ENCODE peak calls at places on chromosomes 4 and X, in five cellular contexts. C is hypothalamus, U is MV-4-11, J is nephron progenitor cell, P is ureter. X is an unnamed sample.

GRCh38 chr4:147289181-147289580 is 191.7 kb upstream of the EDNRA start:
- DNase-seq in U (no peak), J (no peak), C (no peak), P (no peak), X (no peak)

GRCh38 chr4:24511371-24512063 is 72.8 kb downstream of the DHX15 start:
- DNase-seq in P (no peak), J (no peak), U (no peak), C (no peak), X (no peak)

GRCh38 chrX:291411-291901 is 10.3 kb downstream of the PLCXD1 start:
- DNase-seq in U (no peak), J (no peak), P (peak), C (no peak), X (no peak)

GRCh38 chr4:138341739-138342415 is 99.7 kb upstream of the SLC7A11 start:
- DNase-seq in J (no peak), C (no peak), P (no peak), U (peak), X (no peak)

GRCh38 chrX:131987252-131987651 is 35.9 kb upstream of the STK26 start:
- DNase-seq in P (no peak), U (peak), J (no peak), C (no peak), X (no peak)

GRCh38 chr4:168636506-168637176 is 139.8 kb downstream of the PALLD start:
- DNase-seq in P (no peak), U (no peak), C (no peak), J (no peak), X (no peak)

GRCh38 chrX:78650906-78651437 is 8.2 kb downstream of the RTL3 start:
- DNase-seq in C (no peak), P (no peak), U (peak), J (no peak), X (no peak)

GRCh38 chr4:36324808-36325207 is 43.4 kb downstream of the DTHD1 start:
- DNase-seq in U (no peak), P (no peak), J (no peak), C (no peak), X (no peak)

GRCh38 chrX:953879-954482 is 258.5 kb downstream of the CRLF2 start:
- DNase-seq in P (peak), U (no peak), C (no peak), J (no peak), X (no peak)

GRCh38 chr4:126265880-126266279 is 951.1 kb downstream of the FAT4 start:
- DNase-seq in U (no peak), C (no peak), J (no peak), P (no peak), X (no peak)

GRCh38 chr4:48197643-48198237 is 63.7 kb upstream of the TXK start:
- DNase-seq in C (no peak), P (no peak), U (no peak), J (no peak), X (no peak)

GRCh38 chrX:154012336-154012991 is 7.2 kb downstream of the IRAK1 start:
- DNase-seq in P (no peak), U (no peak), C (peak), J (no peak), X (no peak)

GRCh38 chr4:168612435-168613139 is 115.7 kb downstream of the PALLD start:
- DNase-seq in P (no peak), U (no peak), J (no peak), C (no peak), X (no peak)

GRCh38 chr4:177596035-177596434 is 153.8 kb upstream of the AGA start:
- DNase-seq in U (peak), J (no peak), C (no peak), P (peak), X (no peak)

GRCh38 chr4:107380190-107380589 is 339.8 kb downstream of the PAPSS1 start:
- DNase-seq in J (no peak), P (no peak), C (no peak), U (no peak), X (no peak)

GRCh38 chrX:39953879-39954278 is 143.9 kb downstream of the BCOR start:
- DNase-seq in P (peak), J (no peak), U (no peak), C (no peak), X (no peak)

GRCh38 chrX:11724122-11725017 is 33.7 kb upstream of the MSL3 start:
- DNase-seq in U (peak), C (no peak), P (no peak), J (peak), X (no peak)

GRCh38 chrX:5916945-5917344 is 311.7 kb downstream of the NLGN4X start:
- DNase-seq in P (no peak), C (no peak), U (no peak), J (no peak), X (no peak)

GRCh38 chr4:82005153-82005552 is 368.6 kb downstream of the HNRNPD start:
- DNase-seq in P (no peak), C (no peak), U (no peak), J (no peak), X (no peak)

GRCh38 chrX:80576815-80577533 is 156.7 kb downstream of the TENT5D start:
- DNase-seq in P (no peak), J (no peak), U (no peak), C (no peak), X (no peak)

GRCh38 chrX:107674480-107675364 is 46.4 kb downstream of the PRPS1 start:
- DNase-seq in P (peak), C (no peak), U (peak), J (peak), X (no peak)

GRCh38 chr4:23153076-23153475 is 460.3 kb downstream of the GBA3 start:
- DNase-seq in U (no peak), C (no peak), P (no peak), J (no peak), X (no peak)

GRCh38 chrX:44462851-44463250 is 79.8 kb downstream of the FUNDC1 start:
- DNase-seq in P (no peak), C (no peak), U (peak), J (no peak), X (no peak)

X was measured in NCI-H187.